ENCODE peak calls at places on chromosomes 4 and X, in six cellular contexts. Y, K, U, E, O and P are unnamed samples.

GRCh38 chrX:130682990-130683389 is 220.0 kb downstream of the ENOX2 start:
- DNase-seq in Y (peak), K (no peak), U (peak), E (no peak), O (no peak), P (no peak)

GRCh38 chr4:170691168-170691567 is 601.4 kb upstream of the AADAT start:
- DNase-seq in Y (no peak), K (no peak), U (no peak), E (no peak), O (no peak), P (no peak)

GRCh38 chr4:110172972-110173371 is 25.4 kb downstream of the ELOVL6 start:
- DNase-seq in Y (no peak), K (peak), U (no peak), E (no peak), O (no peak), P (peak)

GRCh38 chr4:139943277-139943676 is 210.7 kb downstream of the MAML3 start:
- DNase-seq in Y (no peak), K (no peak), U (peak), E (no peak), O (no peak), P (no peak)

GRCh38 chr4:78336093-78336943 is 215.3 kb upstream of the ANXA3 start:
- DNase-seq in Y (no peak), K (no peak), U (peak), E (no peak), O (no peak), P (no peak)

GRCh38 chr4:17030543-17030942 is 132.1 kb upstream of the LDB2 start:
- DNase-seq in Y (peak), K (no peak), U (peak), E (no peak), O (no peak), P (no peak)

GRCh38 chr4:13704761-13705160 is 77.2 kb upstream of the BOD1L1 start:
- DNase-seq in Y (no peak), K (no peak), U (no peak), E (no peak), O (no peak), P (no peak)

GRCh38 chr4:13539047-13539720 is 5.1 kb downstream of the NKX3-2 start:
- DNase-seq in Y (no peak), K (no peak), U (no peak), E (no peak), O (no peak), P (no peak)

GRCh38 chr4:25823632-25824031 is 39.2 kb downstream of the SEL1L3 start:
- DNase-seq in Y (no peak), K (peak), U (no peak), E (no peak), O (no peak), P (peak)

GRCh38 chr4:83490876-83491450 is 6.1 kb upstream of the ABRAXAS1 start:
- DNase-seq in Y (peak), K (no peak), U (no peak), E (no peak), O (peak), P (no peak)

GRCh38 chrX:106397788-106398538 is 213.8 kb upstream of the RADX start:
- DNase-seq in Y (no peak), K (no peak), U (no peak), E (no peak), O (no peak), P (no peak)

GRCh38 chr4:85777908-85778808 is 303.2 kb downstream of the ARHGAP24 start:
- DNase-seq in Y (no peak), K (no peak), U (no peak), E (no peak), O (no peak), P (no peak)

GRCh38 chr4:36256398-36256828 is 12.1 kb upstream of the ARAP2 start:
- DNase-seq in Y (no peak), K (no peak), U (no peak), E (no peak), O (no peak), P (no peak)

GRCh38 chr4:77959566-77960338 is 97.1 kb downstream of the MRPL1 start:
- DNase-seq in Y (peak), K (peak), U (peak), E (no peak), O (no peak), P (peak)

GRCh38 chrX:10926404-10926803 is 184.7 kb upstream of the HCCS start:
- DNase-seq in Y (no peak), K (no peak), U (no peak), E (no peak), O (no peak), P (no peak)

GRCh38 chr4:8504279-8505007 is 63.9 kb downstream of the TRMT44 start:
- DNase-seq in Y (no peak), K (peak), U (no peak), E (peak), O (no peak), P (no peak)

GRCh38 chr4:73127839-73128448 is 58.4 kb upstream of the COX18 start:
- DNase-seq in Y (peak), K (no peak), U (no peak), E (no peak), O (no peak), P (no peak)

GRCh38 chrX:41591906-41592305 is 96.9 kb upstream of the GPR34 start:
- DNase-seq in Y (no peak), K (no peak), U (no peak), E (no peak), O (no peak), P (no peak)

GRCh38 chrX:136168929-136169735 is 21.8 kb downstream of the FHL1 start:
- DNase-seq in Y (peak), K (peak), U (peak), E (peak), O (no peak), P (peak)

GRCh38 chr4:149707862-149708261 is 107.8 kb downstream of the IQCM start:
- DNase-seq in Y (no peak), K (no peak), U (no peak), E (no peak), O (no peak), P (no peak)

GRCh38 chr4:36618102-36618501 is 336.7 kb downstream of the DTHD1 start:
- DNase-seq in Y (no peak), K (no peak), U (no peak), E (no peak), O (no peak), P (no peak)

GRCh38 chrX:67585401-67585800 is 41.6 kb downstream of the AR start:
- DNase-seq in Y (no peak), K (no peak), U (no peak), E (no peak), O (no peak), P (no peak)

GRCh38 chrX:8801041-8801599 is at the start of gene FAM9A:
- DNase-seq in Y (no peak), K (no peak), U (no peak), E (no peak), O (no peak), P (no peak)

GRCh38 chr4:62119195-62119594 is 919.1 kb downstream of the ADGRL3 start:
- DNase-seq in Y (no peak), K (no peak), U (no peak), E (no peak), O (no peak), P (no peak)

GRCh38 chr4:122732329-122733026 is at the start of gene BBS12:
- DNase-seq in Y (peak), K (peak), U (peak), E (peak), O (peak), P (peak)

GRCh38 chrX:24151513-24151912 is 2.0 kb downstream of the ZFX start:
- DNase-seq in Y (no peak), K (no peak), U (no peak), E (no peak), O (no peak), P (no peak)

GRCh38 chr4:103498161-103499070 is 221.4 kb downstream of the TACR3 start:
- DNase-seq in Y (no peak), K (no peak), U (peak), E (no peak), O (no peak), P (no peak)

GRCh38 chr4:73740353-73740778 is at the start of gene CXCL8:
- DNase-seq in Y (peak), K (peak), U (peak), E (peak), O (no peak), P (peak)

GRCh38 chr4:128107766-128108165 is 46.7 kb downstream of the LARP1B start:
- DNase-seq in Y (peak), K (no peak), U (peak), E (no peak), O (no peak), P (no peak)

GRCh38 chr4:123783936-123784335 is 387.3 kb downstream of the SPRY1 start:
- DNase-seq in Y (no peak), K (no peak), U (peak), E (no peak), O (no peak), P (no peak)